ENCODE peak calls at places on chromosomes 13 and 19, in eight cellular contexts. C is activated CD4-positive, alpha-beta T cell treated with anti-CD3 and anti-CD28 coated beads for 1 hour; X is GDM1; U is DMS153; N is activated naive CD8-positive, alpha-beta T cell treated with anti-CD3 and anti-CD28 coated beads, Interleukin-2, amount 50 U/mL, for 24 hours; Y is body of pancreas; V is stimulated activated CD8-positive, alpha-beta memory T cell treated with anti-CD3 and anti-CD28 coated beads, Interleukin-7, amount 100 ng/mL, for 1 hour; Q is brain microvascular endothelial cell. B is an unnamed sample.

GRCh38 chr13:80037505-80037888 is 303.4 kb downstream of the SPRY2 start:
- DNase-seq in X (no peak), Q (peak; percentile 92), U (no peak), C (no peak), Y (no peak), N (no peak), V (no peak), B (peak; percentile 75)

GRCh38 chr19:18856385-18857126 is 24.8 kb downstream of the UPF1 start:
- DNase-seq in Y (no peak), C (no peak), N (no peak), X (no peak), U (no peak), V (no peak), Q (peak; percentile 32), B (no peak)

GRCh38 chr13:27293051-27293691 is 22.5 kb downstream of the RASL11A start:
- DNase-seq in U (no peak), Q (no peak), X (no peak), Y (no peak), N (no peak), V (no peak), C (no peak), B (no peak)

GRCh38 chr13:99214232-99214631 is 13.6 kb downstream of the UBAC2 start:
- DNase-seq in U (no peak), V (no peak), N (peak; percentile 66), Y (no peak), C (no peak), Q (no peak), X (no peak), B (no peak)

GRCh38 chr19:49592486-49593232 is 1.7 kb downstream of the PRR12 start:
- DNase-seq in Y (no peak), U (no peak), X (no peak), N (peak; percentile 40), Q (no peak), V (no peak), C (no peak), B (no peak)

GRCh38 chr13:74288361-74288911 is 154.2 kb upstream of the KLF12 start:
- DNase-seq in X (no peak), N (peak; percentile 22), Q (no peak), V (no peak), U (peak; percentile 74), Y (peak; percentile 13), C (peak; percentile 8), B (no peak)

GRCh38 chr13:114107686-114108081 is 24.7 kb downstream of the RASA3 start:
- DNase-seq in Y (peak; percentile 10), N (no peak), U (no peak), Q (peak; percentile 58), X (no peak), V (no peak), C (no peak), B (no peak)

GRCh38 chr13:26423634-26424033 is 133.8 kb upstream of the WASF3 start:
- DNase-seq in U (no peak), X (no peak), N (no peak), Q (no peak), Y (peak; percentile 19), V (no peak), C (no peak), B (no peak)

GRCh38 chr19:6608950-6609349 is 18.0 kb upstream of the CD70 start:
- DNase-seq in Q (no peak), X (no peak), U (no peak), C (no peak), Y (no peak), N (no peak), V (no peak), B (no peak)

GRCh38 chr19:5303208-5303607 is 37.4 kb downstream of the PTPRS start:
- DNase-seq in N (no peak), Y (no peak), C (no peak), U (no peak), X (no peak), V (no peak), Q (no peak), B (no peak)

GRCh38 chr19:45496349-45496953 is 396 bp downstream of the RTN2 start:
- DNase-seq in N (no peak), X (no peak), C (peak; percentile 13), Q (no peak), Y (peak; percentile 38), U (no peak), V (no peak), B (no peak)

GRCh38 chr13:48873598-48873997 is 102.1 kb upstream of the FNDC3A start:
- DNase-seq in X (no peak), Q (no peak), U (no peak), C (no peak), V (no peak), N (no peak), Y (no peak), B (no peak)

GRCh38 chr13:97274782-97275252 is 52.7 kb downstream of the MBNL2 start:
- DNase-seq in Q (no peak), V (no peak), N (no peak), Y (no peak), X (no peak), U (no peak), C (no peak), B (peak; percentile 65)

GRCh38 chr13:54402495-54402894 is 1373.9 kb downstream of the OLFM4 start:
- DNase-seq in U (no peak), V (no peak), N (no peak), Y (no peak), C (no peak), Q (no peak), X (no peak), B (no peak)

GRCh38 chr19:27740396-27740795 is 1472.6 kb downstream of the UQCRFS1 start:
- DNase-seq in N (no peak), V (no peak), C (no peak), Q (no peak), U (no peak), X (no peak), Y (no peak), B (no peak)

GRCh38 chr19:3434630-3435553 is 45.4 kb downstream of the SMIM24 start:
- DNase-seq in N (peak; percentile 98), X (peak; percentile 90), Q (peak; percentile 92), V (peak; percentile 88), U (peak; percentile 89), Y (peak; percentile 86), C (peak; percentile 95), B (peak; percentile 70)

GRCh38 chr13:44212633-44213387 is 160.8 kb upstream of the SERP2 start:
- DNase-seq in Q (no peak), U (no peak), N (no peak), V (no peak), C (no peak), X (no peak), Y (no peak), B (no peak)

GRCh38 chr19:40804783-40805242 is 5.8 kb downstream of the EGLN2 start:
- DNase-seq in X (no peak), U (no peak), N (no peak), Y (peak; percentile 46), Q (no peak), C (no peak), V (no peak), B (no peak)

GRCh38 chr13:46165485-46166220 is 16.3 kb downstream of the LCP1 start:
- DNase-seq in Q (peak; percentile 48), Y (no peak), V (no peak), C (no peak), U (no peak), N (peak; percentile 46), X (no peak), B (no peak)

GRCh38 chr19:12261554-12261953 is 33.1 kb downstream of the ZNF44 start:
- DNase-seq in X (no peak), N (no peak), U (no peak), Q (no peak), Y (no peak), C (no peak), V (no peak), B (no peak)

GRCh38 chr19:5298502-5298901 is 42.1 kb downstream of the PTPRS start:
- DNase-seq in X (no peak), N (no peak), U (no peak), V (no peak), Y (peak; percentile 85), C (no peak), Q (no peak), B (no peak)

GRCh38 chr19:47315125-47315821 is 5.6 kb downstream of the C5AR1 start:
- DNase-seq in Y (peak; percentile 44), Q (peak; percentile 96), V (no peak), C (no peak), N (peak; percentile 30), X (peak; percentile 22), U (peak; percentile 2), B (peak; percentile 55)

GRCh38 chr13:83732755-83733154 is 149.5 kb downstream of the SLITRK1 start:
- DNase-seq in Y (no peak), X (no peak), N (no peak), Q (no peak), V (no peak), U (no peak), C (no peak), B (no peak)

GRCh38 chr13:21964686-21965085 is 293.8 kb downstream of the FGF9 start:
- DNase-seq in X (no peak), U (no peak), Y (no peak), N (no peak), V (no peak), Q (no peak), C (no peak), B (no peak)

GRCh38 chr13:101512650-101513049 is 60.2 kb downstream of the ITGBL1 start:
- DNase-seq in X (no peak), U (no peak), V (no peak), C (no peak), Q (peak; percentile 37), N (no peak), Y (no peak), B (no peak)

GRCh38 chr19:51799311-51799997 is 4.5 kb downstream of the FPR3 start:
- DNase-seq in U (no peak), V (no peak), X (peak; percentile 70), Q (peak; percentile 96), C (no peak), Y (peak; percentile 65), N (no peak), B (peak; percentile 84)

GRCh38 chr13:111508164-111508870 is 187.9 kb downstream of the TEX29 start:
- DNase-seq in X (no peak), Y (no peak), N (no peak), C (no peak), V (no peak), U (peak; percentile 46), Q (no peak), B (no peak)

GRCh38 chr13:33168326-33168960 is 117.1 kb downstream of the STARD13 start:
- DNase-seq in Y (no peak), N (no peak), Q (no peak), X (no peak), V (no peak), C (no peak), U (no peak), B (no peak)

GRCh38 chr19:56084835-56085536 is 36.1 kb downstream of the ZNF787 start:
- DNase-seq in N (no peak), Q (no peak), Y (no peak), C (no peak), U (no peak), X (no peak), V (no peak), B (no peak)

GRCh38 chr19:37313335-37313627 is 57.6 kb upstream of the ZNF527 start:
- DNase-seq in X (no peak), Y (no peak), Q (no peak), U (no peak), V (no peak), N (no peak), C (no peak), B (no peak)

GRCh38 chr13:30880151-30880551 is 25.9 kb upstream of the MEDAG start:
- DNase-seq in X (no peak), V (no peak), Q (peak; percentile 16), N (no peak), Y (no peak), U (no peak), C (no peak), B (no peak)

GRCh38 chr19:55986487-55986886 is at the start of gene NLRP5:
- DNase-seq in N (no peak), Q (no peak), U (peak; percentile 46), Y (no peak), V (no peak), X (no peak), C (no peak), B (no peak)

GRCh38 chr19:45322311-45322710 is 364 bp downstream of the CKM start:
- DNase-seq in C (no peak), Q (no peak), U (peak; percentile 38), Y (no peak), X (no peak), V (no peak), N (no peak), B (no peak)

GRCh38 chr19:40585677-40586422 is 9.2 kb downstream of the SHKBP1 start:
- DNase-seq in C (no peak), X (no peak), N (no peak), Y (no peak), Q (peak; percentile 87), V (no peak), U (no peak), B (no peak)